ENCODE peak calls at places on chromosome 2, in nine cellular contexts. U, P, W, B, M, A, T, G and I are unnamed samples. For H3K36me3, the result is how much of the 10 kb centered on the place peaks cover.

GRCh38 chr2:181781082-181781786 is 100.9 kb upstream of the NEUROD1 start:
- DNase-seq in U (no peak), P (no peak), W (no peak), B (no peak), M (no peak), A (no peak), T (peak), G (no peak), I (no peak)

GRCh38 chr2:239328306-239329191 is 72.3 kb downstream of the HDAC4 start:
- DNase-seq in U (no peak), P (no peak), W (peak), B (no peak), M (no peak), A (no peak), T (no peak), G (peak), I (no peak)

GRCh38 chr2:85753035-85753524 is 711 bp upstream of the ATOH8 start:
- DNase-seq in U (no peak), P (no peak), W (no peak), B (peak), M (no peak), A (no peak), T (peak), G (no peak), I (no peak)

GRCh38 chr2:236662231-236663160 is 92.9 kb downstream of the ACKR3 start:
- DNase-seq in U (no peak), P (no peak), W (no peak), B (no peak), M (no peak), A (no peak), T (no peak), G (no peak), I (no peak)

GRCh38 chr2:149422337-149422990 is 92.1 kb downstream of the LYPD6 start:
- DNase-seq in U (no peak), P (no peak), W (no peak), B (no peak), M (no peak), A (no peak), T (no peak), G (peak), I (no peak)

GRCh38 chr2:100882645-100883613 is 63.0 kb downstream of the NPAS2 start:
- DNase-seq in U (no peak), P (no peak), W (peak), B (no peak), M (no peak), A (no peak), T (no peak), G (peak), I (no peak)

GRCh38 chr2:16641509-16641908 is 24.1 kb downstream of the CYRIA start:
- DNase-seq in U (no peak), P (no peak), W (no peak), B (no peak), M (no peak), A (no peak), T (no peak), G (no peak), I (no peak)

GRCh38 chr2:36356990-36357505 is 1.5 kb downstream of the CRIM1 start:
- DNase-seq in U (no peak), P (no peak), W (no peak), B (no peak), M (no peak), A (peak), T (no peak), G (peak), I (no peak)

GRCh38 chr2:14420851-14421250 is 211.7 kb upstream of the LRATD1 start:
- DNase-seq in U (no peak), P (no peak), W (no peak), B (no peak), M (no peak), A (no peak), T (no peak), G (peak), I (no peak)

GRCh38 chr2:102044967-102045489 is 53.3 kb downstream of the IL1R2 start:
- DNase-seq in U (no peak), P (no peak), W (no peak), B (no peak), M (no peak), A (no peak), T (no peak), G (no peak), I (no peak)

GRCh38 chr2:47227532-47228166 is 72.5 kb upstream of the STPG4 start:
- DNase-seq in U (no peak), P (no peak), W (no peak), B (no peak), M (no peak), A (no peak), T (no peak), G (no peak), I (no peak)

GRCh38 chr2:26640781-26641564 is at the start of gene CIB4:
- DNase-seq in U (no peak), P (no peak), W (peak), B (no peak), M (no peak), A (no peak), T (peak), G (no peak), I (no peak)

GRCh38 chr2:50746526-50746925 is 285.4 kb downstream of the NRXN1 start:
- DNase-seq in U (no peak), P (no peak), W (no peak), B (no peak), M (no peak), A (peak), T (peak), G (peak), I (no peak)

GRCh38 chr2:219728993-219729487 is 101.6 kb downstream of the SLC4A3 start:
- DNase-seq in U (no peak), P (no peak), W (no peak), B (no peak), M (no peak), A (no peak), T (no peak), G (no peak), I (no peak)

GRCh38 chr2:39407516-39408296 is 29.4 kb downstream of the MAP4K3 start:
- DNase-seq in U (no peak), P (no peak), W (no peak), B (no peak), M (no peak), A (no peak), T (no peak), G (no peak), I (no peak)

GRCh38 chr2:112162956-112163355 is 24.8 kb downstream of the FBLN7 start:
- DNase-seq in U (no peak), P (no peak), W (no peak), B (no peak), M (no peak), A (no peak), T (no peak), G (no peak), I (no peak)

GRCh38 chr2:85420743-85421705 is 2.5 kb downstream of the SH2D6 start:
- DNase-seq in U (peak), P (peak), W (peak), B (peak), M (peak), A (peak), T (peak), G (peak), I (peak)

GRCh38 chr2:238238766-238239551 is 879 bp downstream of the HES6 start:
- DNase-seq in U (no peak), P (peak), W (no peak), B (peak), M (peak), A (no peak), T (peak), G (no peak), I (peak)

GRCh38 chr2:148201075-148202004 is 180.4 kb downstream of the MBD5 start:
- DNase-seq in U (no peak), P (peak), W (peak), B (peak), M (no peak), A (peak), T (peak), G (peak), I (no peak)

GRCh38 chr2:137467246-137467862 is 496.9 kb upstream of the HNMT start:
- DNase-seq in U (no peak), P (no peak), W (no peak), B (no peak), M (no peak), A (peak), T (peak), G (no peak), I (peak)

GRCh38 chr2:66839551-66840320 is 404.8 kb downstream of the MEIS1 start:
- DNase-seq in U (no peak), P (no peak), W (no peak), B (no peak), M (no peak), A (no peak), T (no peak), G (peak), I (no peak)

GRCh38 chr2:12606472-12607000 is 110.2 kb upstream of the TRIB2 start:
- DNase-seq in U (no peak), P (no peak), W (no peak), B (no peak), M (no peak), A (no peak), T (no peak), G (peak), I (no peak)

GRCh38 chr2:42297322-42297936 is 63.6 kb downstream of the COX7A2L start:
- DNase-seq in U (no peak), P (peak), W (no peak), B (no peak), M (no peak), A (peak), T (no peak), G (no peak), I (peak)

GRCh38 chr2:180334514-180334913 is 327.4 kb upstream of the CWC22 start:
- DNase-seq in U (no peak), P (no peak), W (no peak), B (no peak), M (no peak), A (peak), T (no peak), G (no peak), I (no peak)

GRCh38 chr2:170005702-170006101 is 172.2 kb upstream of the MYO3B start:
- DNase-seq in U (no peak), P (no peak), W (no peak), B (no peak), M (no peak), A (no peak), T (peak), G (no peak), I (no peak)

GRCh38 chr2:228023619-228024018 is 152.2 kb downstream of the DAW1 start:
- DNase-seq in U (no peak), P (no peak), W (no peak), B (no peak), M (no peak), A (no peak), T (no peak), G (no peak), I (no peak)

GRCh38 chr2:230227216-230227615 is 1.7 kb downstream of the SP140 start:
- DNase-seq in U (no peak), P (no peak), W (no peak), B (no peak), M (no peak), A (no peak), T (no peak), G (no peak), I (no peak)

GRCh38 chr2:49687873-49688272 is 533.6 kb upstream of the FSHR start:
- DNase-seq in U (no peak), P (no peak), W (no peak), B (no peak), M (no peak), A (peak), T (peak), G (no peak), I (no peak)

GRCh38 chr2:32838949-32839348 is 107.8 kb upstream of the LTBP1 start:
- DNase-seq in U (no peak), P (no peak), W (no peak), B (no peak), M (no peak), A (peak), T (no peak), G (no peak), I (no peak)
- H3K27ac ChIP-seq in U (no peak), P (no peak), W (no peak), B (no peak), M (peak), A (no peak), T (no peak), G (no peak), I (no peak)

DNA sequence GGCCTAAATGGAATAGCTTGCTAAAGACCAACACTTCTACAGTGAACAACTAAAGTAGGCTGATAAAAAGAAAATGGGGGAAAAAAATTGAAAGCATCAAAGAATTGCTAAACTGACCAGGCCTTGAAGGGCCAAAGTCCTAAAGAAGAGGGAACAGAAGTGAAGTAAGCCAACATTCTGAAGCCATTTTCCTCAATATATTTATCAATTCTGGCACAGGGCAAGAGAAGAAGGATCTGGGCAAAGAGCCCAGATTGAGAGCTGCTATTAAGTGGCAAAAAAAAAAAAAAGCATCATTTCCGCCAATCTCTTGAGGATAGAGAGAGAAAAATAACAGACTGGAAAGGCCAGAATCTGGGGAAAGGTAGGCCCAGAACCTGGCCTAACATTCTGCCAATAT is 25.7 kb downstream of the FANCL start:
- DNase-seq in U (no peak), P (no peak), W (no peak), B (no peak), M (no peak), A (no peak), T (no peak), G (peak), I (no peak)
- H3K36me3 ChIP-seq in U (under half), P (under half), W (under half), B (under half), M (under half), A (half or more), T (under half), G (under half), I (under half)

DNA sequence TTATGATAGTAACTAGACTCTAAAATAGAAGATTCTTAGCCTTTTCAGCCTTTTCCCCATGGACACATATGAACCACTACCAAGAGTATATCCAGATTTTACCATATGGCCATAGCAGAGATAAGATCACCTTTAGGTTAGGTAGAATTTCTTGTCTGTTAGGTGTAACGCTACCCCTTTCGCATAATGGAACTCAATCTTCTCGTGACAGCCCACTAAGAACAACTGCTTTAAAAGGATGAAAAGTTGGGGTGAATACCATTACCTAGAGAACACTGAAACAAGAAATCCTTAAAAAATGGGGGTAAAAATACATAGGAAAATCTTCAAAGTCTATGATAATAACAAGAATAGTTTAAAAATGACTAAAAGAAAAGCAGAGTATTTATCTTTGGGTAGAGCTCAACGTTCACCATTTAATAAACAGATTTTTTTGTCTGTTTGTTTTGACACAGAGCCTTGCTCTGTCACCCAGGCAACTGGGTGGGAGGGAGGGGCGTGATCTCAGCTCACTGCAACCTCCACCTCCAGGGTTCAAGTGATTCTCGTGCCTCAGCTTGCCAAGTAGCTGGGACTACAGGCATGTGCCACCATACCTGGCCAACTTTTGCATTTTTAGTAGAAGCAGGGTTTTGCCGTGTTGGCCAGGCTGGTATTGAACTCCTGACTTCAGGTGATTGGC is 67.2 kb downstream of the VIL1 start:
- DNase-seq in U (no peak), P (no peak), W (no peak), B (no peak), M (no peak), A (no peak), T (no peak), G (peak), I (no peak)
- H3K27ac ChIP-seq in U (no peak), P (no peak), W (no peak), B (no peak), M (no peak), A (no peak), T (no peak), G (no peak), I (no peak)

GRCh38 chr2:25243995-25244394 is 75.6 kb upstream of the POMC start:
- DNase-seq in U (no peak), P (no peak), W (no peak), B (no peak), M (no peak), A (no peak), T (no peak), G (no peak), I (no peak)
- H3K36me3 ChIP-seq in U (half or more), P (half or more), W (half or more), B (half or more), M (under half), A (under half), T (half or more), G (half or more), I (half or more)

GRCh38 chr2:109400102-109400501 is 213.7 kb downstream of the SEPTIN10 start:
- DNase-seq in U (no peak), P (no peak), W (no peak), B (no peak), M (no peak), A (no peak), T (no peak), G (no peak), I (no peak)
- H3K27ac ChIP-seq in U (no peak), P (no peak), W (no peak), B (no peak), M (no peak), A (no peak), T (no peak), G (no peak), I (no peak)

GRCh38 chr2:109563980-109564550 is 49.7 kb downstream of the SEPTIN10 start:
- DNase-seq in U (no peak), P (no peak), W (no peak), B (no peak), M (no peak), A (no peak), T (no peak), G (no peak), I (no peak)
- H3K36me3 ChIP-seq in U (under half), P (under half), W (under half), B (under half), M (under half), A (under half), T (under half), G (under half), I (under half)

GRCh38 chr2:88321614-88322248 is 130.8 kb downstream of the FOXI3 start:
- DNase-seq in U (no peak), P (no peak), W (no peak), B (no peak), M (no peak), A (no peak), T (peak), G (no peak), I (no peak)
- H3K27ac ChIP-seq in U (no peak), P (no peak), W (no peak), B (no peak), M (no peak), A (no peak), T (no peak), G (no peak), I (no peak)